ENCODE peak calls at places on chromosomes 13 and 19, in seven cellular contexts. L is A549, H is SK-N-SH, X is H1, Q is HepG2, G is K562, U is GM12878. Z is an unnamed sample.

GRCh38 chr13:86425127-86425526 is 625.9 kb upstream of the SLITRK6 start:
- DNase-seq in L (no peak), H (no peak), X (no peak), Q (no peak), G (no peak), U (no peak), Z (no peak)

GRCh38 chr19:19447536-19448237 is 42.2 kb downstream of the GATAD2A start:
- DNase-seq in L (no peak), H (no peak), X (no peak), Q (no peak), G (no peak), U (no peak), Z (peak)

GRCh38 chr19:47253467-47253881 is 2.9 kb upstream of the CCDC9 start:
- DNase-seq in L (peak), H (no peak), X (no peak), Q (peak), G (no peak), U (no peak), Z (peak)

GRCh38 chr13:51697181-51697580 is 106.8 kb downstream of the DHRS12 start:
- DNase-seq in L (no peak), H (no peak), X (no peak), Q (no peak), G (no peak), U (no peak), Z (peak)

GRCh38 chr13:113327391-113327765 is 30.3 kb downstream of the LAMP1 start:
- DNase-seq in L (no peak), H (no peak), X (no peak), Q (no peak), G (no peak), U (no peak), Z (no peak)

GRCh38 chr13:92407858-92408257 is 818.7 kb upstream of the GPC6 start:
- DNase-seq in L (no peak), H (no peak), X (no peak), Q (no peak), G (no peak), U (no peak), Z (no peak)

GRCh38 chr13:93472897-93473296 is 246.3 kb downstream of the GPC6 start:
- DNase-seq in L (no peak), H (no peak), X (no peak), Q (no peak), G (no peak), U (no peak), Z (no peak)

GRCh38 chr19:5997371-5997770 is 19.4 kb upstream of the RANBP3 start:
- DNase-seq in L (no peak), H (no peak), X (peak), Q (no peak), G (no peak), U (no peak), Z (no peak)

GRCh38 chr19:28530406-28531035 is 682.4 kb downstream of the UQCRFS1 start:
- DNase-seq in L (no peak), H (no peak), X (no peak), Q (no peak), G (no peak), U (no peak), Z (no peak)

GRCh38 chr19:15562861-15563260 is 52.2 kb upstream of the CYP4F8 start:
- DNase-seq in L (no peak), H (no peak), X (no peak), Q (peak), G (no peak), U (no peak), Z (peak)

GRCh38 chr13:77306458-77306857 is 20.4 kb downstream of the MYCBP2 start:
- DNase-seq in L (no peak), H (no peak), X (no peak), Q (no peak), G (no peak), U (no peak), Z (no peak)

GRCh38 chr13:77305276-77305675 is 21.6 kb downstream of the MYCBP2 start:
- DNase-seq in L (no peak), H (no peak), X (no peak), Q (no peak), G (no peak), U (no peak), Z (no peak)

GRCh38 chr13:77298403-77298802 is 28.5 kb downstream of the MYCBP2 start:
- DNase-seq in L (no peak), H (no peak), X (no peak), Q (no peak), G (no peak), U (no peak), Z (no peak)

GRCh38 chr13:77299587-77299986 is 27.3 kb downstream of the MYCBP2 start:
- DNase-seq in L (no peak), H (no peak), X (no peak), Q (no peak), G (no peak), U (no peak), Z (no peak)

DNA sequence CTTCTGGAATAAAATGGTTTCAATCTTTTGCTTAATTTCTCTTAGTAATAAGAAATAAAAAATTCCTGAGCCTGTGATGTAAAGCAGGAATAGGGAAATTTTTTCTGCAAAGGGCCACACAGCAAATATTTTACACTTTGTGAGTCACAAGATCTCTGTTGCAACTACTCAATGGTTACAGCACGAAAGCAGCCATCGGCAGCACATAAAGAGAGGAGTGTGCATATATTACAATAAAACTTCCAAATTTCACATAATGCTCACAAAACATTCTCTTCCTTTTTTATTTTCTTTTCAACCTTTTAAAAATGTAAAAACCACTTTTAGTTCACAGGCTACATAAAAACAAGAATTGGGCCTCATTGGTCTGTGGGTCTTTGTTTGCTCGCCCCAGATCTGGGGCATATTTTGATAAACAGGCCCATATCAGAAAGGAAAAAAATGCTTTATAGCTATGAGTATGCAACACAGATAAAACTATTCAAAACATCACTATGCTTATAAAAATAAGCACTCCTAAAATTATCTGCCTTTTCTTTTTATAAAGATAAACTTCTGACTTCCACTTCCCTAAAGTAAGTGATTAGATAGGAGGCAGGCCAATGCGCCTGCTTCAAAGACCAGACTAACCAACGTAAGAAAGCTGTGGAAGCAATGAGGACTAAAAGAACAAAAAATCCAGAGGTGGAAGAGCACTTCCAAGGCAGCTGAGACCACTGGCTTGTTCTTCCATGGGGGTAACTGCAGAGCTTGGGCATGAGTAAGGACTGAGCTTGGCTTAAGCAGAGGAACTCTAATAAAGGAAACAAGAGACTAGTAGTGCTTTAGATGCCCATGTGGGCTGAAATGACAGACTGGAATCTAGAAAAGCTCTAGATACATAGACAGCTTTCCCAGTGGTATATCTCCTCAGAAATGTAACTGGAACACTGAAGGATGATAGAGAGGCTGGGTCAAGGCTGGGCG is 26.4 kb downstream of the MYCBP2 start:
- DNase-seq in L (peak), H (no peak), X (no peak), Q (no peak), G (no peak), U (no peak), Z (peak)
- TF ChIP-seq RFX5 in L (no peak), H (no peak), X (no peak), Q (no peak), G (no peak), U (no peak), Z (no peak)

GRCh38 chr19:10870955-10871603 is at the start of gene CARM1:
- DNase-seq in L (peak), H (peak), X (peak), Q (peak), G (peak), U (peak), Z (peak)

GRCh38 chr19:10874019-10874418 is 2.7 kb downstream of the CARM1 start:
- DNase-seq in L (no peak), H (no peak), X (no peak), Q (no peak), G (no peak), U (no peak), Z (no peak)

GRCh38 chr19:10870501-10870954 is 825 bp upstream of the CARM1 start:
- DNase-seq in L (no peak), H (no peak), X (no peak), Q (no peak), G (no peak), U (no peak), Z (no peak)

GRCh38 chr19:10871711-10872550 is 578 bp downstream of the CARM1 start:
- DNase-seq in L (no peak), H (peak), X (no peak), Q (no peak), G (peak), U (no peak), Z (no peak)

GRCh38 chr19:10872551-10873107 is 1.3 kb downstream of the CARM1 start:
- DNase-seq in L (no peak), H (no peak), X (no peak), Q (no peak), G (no peak), U (no peak), Z (no peak)
- TF ChIP-seq RFX5 in L (no peak), H (no peak), X (no peak), Q (no peak), G (no peak), U (no peak), Z (no peak)

GRCh38 chr13:33150662-33151061 is 134.4 kb downstream of the KL start:
- DNase-seq in L (no peak), H (no peak), X (no peak), Q (no peak), G (no peak), U (peak), Z (no peak)

GRCh38 chr13:33146843-33147611 is 130.8 kb downstream of the KL start:
- DNase-seq in L (no peak), H (no peak), X (no peak), Q (no peak), G (no peak), U (peak), Z (no peak)

GRCh38 chr13:33147832-33148231 is 131.6 kb downstream of the KL start:
- DNase-seq in L (no peak), H (no peak), X (no peak), Q (no peak), G (no peak), U (no peak), Z (peak)

GRCh38 chr13:33152389-33152788 is 133.2 kb downstream of the STARD13 start:
- DNase-seq in L (no peak), H (no peak), X (no peak), Q (no peak), G (no peak), U (no peak), Z (no peak)

DNA sequence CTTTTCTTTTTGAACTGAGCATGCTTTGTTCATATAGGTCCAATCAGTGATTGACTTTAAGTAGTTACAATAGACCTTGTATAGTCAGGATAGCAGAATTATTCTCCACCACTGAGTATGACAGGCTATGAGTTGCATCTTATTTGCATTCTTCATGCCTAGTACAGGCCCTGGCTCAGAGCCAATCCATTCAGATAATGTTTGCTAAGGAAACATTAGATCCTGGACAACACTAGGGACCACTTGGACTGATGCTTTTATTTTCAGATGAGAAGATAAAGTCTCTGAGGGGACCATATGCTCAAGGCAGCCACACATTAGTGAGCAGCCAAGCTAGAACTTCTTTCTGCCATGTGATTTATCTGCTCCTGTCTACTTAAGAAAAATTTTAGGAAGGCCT is 133.9 kb downstream of the KL start:
- DNase-seq in L (no peak), H (no peak), X (no peak), Q (peak), G (no peak), U (no peak), Z (peak)
- TF ChIP-seq RFX5 in L (no peak), H (no peak), X (no peak), Q (no peak), G (no peak), U (no peak), Z (no peak)

GRCh38 chr13:72638059-72638815 is 89.2 kb downstream of the MZT1 start:
- DNase-seq in L (no peak), H (no peak), X (no peak), Q (no peak), G (no peak), U (no peak), Z (no peak)

GRCh38 chr13:72639377-72639776 is 88.1 kb downstream of the MZT1 start:
- DNase-seq in L (no peak), H (no peak), X (no peak), Q (no peak), G (no peak), U (no peak), Z (no peak)

GRCh38 chr13:72648513-72649065 is 78.8 kb downstream of the MZT1 start:
- DNase-seq in L (peak), H (no peak), X (no peak), Q (no peak), G (no peak), U (no peak), Z (no peak)

GRCh38 chr13:72645521-72645920 is 81.9 kb downstream of the MZT1 start:
- DNase-seq in L (no peak), H (no peak), X (no peak), Q (no peak), G (no peak), U (no peak), Z (no peak)

GRCh38 chr13:72643339-72643989 is 84.0 kb downstream of the MZT1 start:
- DNase-seq in L (peak), H (peak), X (peak), Q (peak), G (peak), U (no peak), Z (peak)
- TF ChIP-seq RFX5 in L (no peak), H (no peak), X (no peak), Q (no peak), G (no peak), U (no peak), Z (no peak)

DNA sequence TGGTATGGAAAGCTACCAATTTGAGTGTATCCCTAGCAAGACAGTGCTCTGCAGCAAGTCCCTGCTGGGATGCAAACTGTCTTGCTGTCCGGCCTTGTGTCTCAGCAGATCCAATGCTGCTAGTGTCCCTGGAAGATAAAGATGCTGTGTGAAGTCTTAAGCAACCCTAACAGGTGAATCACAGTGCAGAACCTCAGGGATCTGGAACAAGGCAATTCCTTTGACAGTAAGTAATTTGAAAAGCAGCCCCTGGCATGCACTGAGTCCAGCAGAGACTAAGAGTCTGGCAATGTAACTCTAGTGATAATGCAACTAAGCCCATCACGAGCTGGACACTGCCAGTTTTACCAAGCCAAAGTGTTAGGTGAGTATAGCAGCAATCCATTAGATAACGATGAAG is 1.7 kb upstream of the UCHL3 start:
- DNase-seq in L (no peak), H (no peak), X (no peak), Q (no peak), G (no peak), U (no peak), Z (peak)
- TF ChIP-seq RFX5 in L (no peak), H (no peak), X (no peak), Q (no peak), G (no peak), U (no peak), Z (no peak)

GRCh38 chr19:17721821-17722220 is 2.5 kb downstream of the MAP1S start:
- DNase-seq in L (no peak), H (no peak), X (no peak), Q (no peak), G (no peak), U (no peak), Z (peak)

GRCh38 chr19:17718467-17718987 is 753 bp upstream of the MAP1S start:
- DNase-seq in L (no peak), H (no peak), X (no peak), Q (no peak), G (peak), U (no peak), Z (no peak)

GRCh38 chr19:17718988-17719711 is at the start of gene MAP1S:
- DNase-seq in L (peak), H (peak), X (peak), Q (peak), G (peak), U (no peak), Z (peak)

GRCh38 chr19:17719730-17720486 is 628 bp downstream of the MAP1S start:
- DNase-seq in L (no peak), H (peak), X (no peak), Q (no peak), G (peak), U (no peak), Z (no peak)

GRCh38 chr19:17720487-17720839 is 1.2 kb downstream of the MAP1S start:
- DNase-seq in L (no peak), H (no peak), X (no peak), Q (no peak), G (no peak), U (no peak), Z (no peak)
- TF ChIP-seq RFX5 in L (no peak), H (no peak), X (no peak), Q (no peak), G (no peak), U (no peak), Z (no peak)

GRCh38 chr13:36006347-36006746 is 124.8 kb downstream of the DCLK1 start:
- DNase-seq in L (no peak), H (no peak), X (no peak), Q (no peak), G (no peak), U (no peak), Z (no peak)
- TF ChIP-seq RFX5 in L (no peak), H (no peak), X (no peak), Q (no peak), G (no peak), U (no peak), Z (no peak)

DNA sequence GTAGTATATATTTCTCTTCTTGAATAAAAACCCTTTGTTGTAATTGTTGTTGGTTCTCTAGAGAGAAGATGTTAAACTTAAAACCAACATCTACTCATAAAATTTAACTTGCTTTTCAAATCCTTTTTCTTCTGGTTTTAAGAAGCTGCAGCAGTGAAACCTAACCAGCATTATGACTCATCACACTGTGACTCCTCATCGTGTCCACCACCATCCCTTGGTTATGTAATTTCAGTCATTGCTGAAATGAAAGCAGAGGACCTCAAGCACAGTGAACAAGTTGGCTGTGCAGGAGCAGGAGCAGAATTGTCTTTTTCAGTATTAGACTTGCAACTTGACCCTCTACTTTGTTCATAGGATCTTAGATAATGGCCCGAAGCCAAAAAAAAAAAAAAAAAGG is 64.9 kb upstream of the HTR2A start:
- DNase-seq in L (no peak), H (no peak), X (no peak), Q (no peak), G (no peak), U (peak), Z (peak)
- TF ChIP-seq RFX5 in L (no peak), H (no peak), X (no peak), Q (no peak), G (no peak), U (no peak), Z (peak)

GRCh38 chr13:73779881-73780280 is 354.3 kb downstream of the KLF12 start:
- DNase-seq in L (no peak), H (no peak), X (no peak), Q (no peak), G (no peak), U (no peak), Z (peak)
- TF ChIP-seq RFX5 in L (no peak), H (no peak), X (no peak), Q (no peak), G (no peak), U (no peak), Z (no peak)

GRCh38 chr13:75135325-75135825 is 346.6 kb downstream of the TBC1D4 start:
- DNase-seq in L (peak), H (no peak), X (no peak), Q (no peak), G (no peak), U (no peak), Z (peak)
- TF ChIP-seq RFX5 in L (no peak), H (no peak), X (no peak), Q (no peak), G (no peak), U (no peak), Z (no peak)